ENCODE peak calls at places on chromosomes 3 and 15, in eight cellular contexts. One of them, this sample, is unnamed.

GRCh38 chr15:69225355-69226027 is 65.1 kb downstream of the GLCE start:
- DNase-seq in occipital lobe: no peak
- DNase-seq in activated CD4-positive, alpha-beta T cell treated with anti-CD3 and anti-CD28 coated beads, Interleukin-2, amount 10 ng/mL, durations not matched to agents 7 days and 5 days: no peak
- DNase-seq in GM10248: no peak
- DNase-seq in amniotic stem cell: peak; percentile 19
- DNase-seq in Kasumi-1: peak; percentile 1
- DNase-seq in T-helper 1 cell: no peak
- DNase-seq in stimulated activated CD4-positive, alpha-beta T cell treated with anti-CD3 and anti-CD28 coated beads, Interleukin-1b, Interleukin-23, amount 100 ng/mL, for 1 hour: no peak
- DNase-seq in this sample: peak; percentile 12

GRCh38 chr15:57873564-57874209 is 167.2 kb downstream of the POLR2M start:
- DNase-seq in occipital lobe: no peak
- DNase-seq in activated CD4-positive, alpha-beta T cell treated with anti-CD3 and anti-CD28 coated beads, Interleukin-2, amount 10 ng/mL, durations not matched to agents 7 days and 5 days: no peak
- DNase-seq in GM10248: no peak
- DNase-seq in amniotic stem cell: no peak
- DNase-seq in Kasumi-1: no peak
- DNase-seq in T-helper 1 cell: no peak
- DNase-seq in stimulated activated CD4-positive, alpha-beta T cell treated with anti-CD3 and anti-CD28 coated beads, Interleukin-1b, Interleukin-23, amount 100 ng/mL, for 1 hour: no peak
- DNase-seq in this sample: no peak

GRCh38 chr3:134239538-134239937 is 11.1 kb downstream of the RYK start:
- DNase-seq in occipital lobe: no peak
- DNase-seq in activated CD4-positive, alpha-beta T cell treated with anti-CD3 and anti-CD28 coated beads, Interleukin-2, amount 10 ng/mL, durations not matched to agents 7 days and 5 days: no peak
- DNase-seq in GM10248: no peak
- DNase-seq in amniotic stem cell: no peak
- DNase-seq in Kasumi-1: no peak
- DNase-seq in T-helper 1 cell: no peak
- DNase-seq in stimulated activated CD4-positive, alpha-beta T cell treated with anti-CD3 and anti-CD28 coated beads, Interleukin-1b, Interleukin-23, amount 100 ng/mL, for 1 hour: no peak
- DNase-seq in this sample: peak; percentile 36

GRCh38 chr15:42591238-42591936 is 16.0 kb downstream of the STARD9 start:
- DNase-seq in occipital lobe: no peak
- DNase-seq in activated CD4-positive, alpha-beta T cell treated with anti-CD3 and anti-CD28 coated beads, Interleukin-2, amount 10 ng/mL, durations not matched to agents 7 days and 5 days: no peak
- DNase-seq in GM10248: no peak
- DNase-seq in amniotic stem cell: no peak
- DNase-seq in Kasumi-1: peak; percentile 51
- DNase-seq in T-helper 1 cell: no peak
- DNase-seq in stimulated activated CD4-positive, alpha-beta T cell treated with anti-CD3 and anti-CD28 coated beads, Interleukin-1b, Interleukin-23, amount 100 ng/mL, for 1 hour: no peak
- DNase-seq in this sample: no peak

GRCh38 chr15:48856947-48857346 is 21.0 kb upstream of the EID1 start:
- DNase-seq in occipital lobe: no peak
- DNase-seq in activated CD4-positive, alpha-beta T cell treated with anti-CD3 and anti-CD28 coated beads, Interleukin-2, amount 10 ng/mL, durations not matched to agents 7 days and 5 days: no peak
- DNase-seq in GM10248: no peak
- DNase-seq in amniotic stem cell: no peak
- DNase-seq in Kasumi-1: no peak
- DNase-seq in T-helper 1 cell: no peak
- DNase-seq in stimulated activated CD4-positive, alpha-beta T cell treated with anti-CD3 and anti-CD28 coated beads, Interleukin-1b, Interleukin-23, amount 100 ng/mL, for 1 hour: no peak
- DNase-seq in this sample: no peak

GRCh38 chr3:108603689-108604088 is 14.2 kb downstream of the DZIP3 start:
- DNase-seq in occipital lobe: no peak
- DNase-seq in activated CD4-positive, alpha-beta T cell treated with anti-CD3 and anti-CD28 coated beads, Interleukin-2, amount 10 ng/mL, durations not matched to agents 7 days and 5 days: peak; percentile 60
- DNase-seq in GM10248: no peak
- DNase-seq in amniotic stem cell: no peak
- DNase-seq in Kasumi-1: peak; percentile 23
- DNase-seq in T-helper 1 cell: no peak
- DNase-seq in stimulated activated CD4-positive, alpha-beta T cell treated with anti-CD3 and anti-CD28 coated beads, Interleukin-1b, Interleukin-23, amount 100 ng/mL, for 1 hour: no peak
- DNase-seq in this sample: peak; percentile 14

GRCh38 chr3:106367496-106367895 is 498.7 kb upstream of the CBLB start:
- DNase-seq in occipital lobe: no peak
- DNase-seq in activated CD4-positive, alpha-beta T cell treated with anti-CD3 and anti-CD28 coated beads, Interleukin-2, amount 10 ng/mL, durations not matched to agents 7 days and 5 days: no peak
- DNase-seq in GM10248: no peak
- DNase-seq in amniotic stem cell: no peak
- DNase-seq in Kasumi-1: no peak
- DNase-seq in T-helper 1 cell: no peak
- DNase-seq in stimulated activated CD4-positive, alpha-beta T cell treated with anti-CD3 and anti-CD28 coated beads, Interleukin-1b, Interleukin-23, amount 100 ng/mL, for 1 hour: no peak
- DNase-seq in this sample: no peak

GRCh38 chr3:126512916-126513650 is 4.5 kb downstream of the UROC1 start:
- DNase-seq in occipital lobe: no peak
- DNase-seq in activated CD4-positive, alpha-beta T cell treated with anti-CD3 and anti-CD28 coated beads, Interleukin-2, amount 10 ng/mL, durations not matched to agents 7 days and 5 days: no peak
- DNase-seq in GM10248: no peak
- DNase-seq in amniotic stem cell: no peak
- DNase-seq in Kasumi-1: no peak
- DNase-seq in T-helper 1 cell: no peak
- DNase-seq in stimulated activated CD4-positive, alpha-beta T cell treated with anti-CD3 and anti-CD28 coated beads, Interleukin-1b, Interleukin-23, amount 100 ng/mL, for 1 hour: no peak
- DNase-seq in this sample: no peak

GRCh38 chr3:170180107-170180951 is 1.2 kb downstream of the PHC3 start:
- DNase-seq in occipital lobe: no peak
- DNase-seq in activated CD4-positive, alpha-beta T cell treated with anti-CD3 and anti-CD28 coated beads, Interleukin-2, amount 10 ng/mL, durations not matched to agents 7 days and 5 days: no peak
- DNase-seq in GM10248: peak; percentile 37
- DNase-seq in amniotic stem cell: no peak
- DNase-seq in Kasumi-1: peak; percentile 27
- DNase-seq in T-helper 1 cell: peak; percentile 4
- DNase-seq in stimulated activated CD4-positive, alpha-beta T cell treated with anti-CD3 and anti-CD28 coated beads, Interleukin-1b, Interleukin-23, amount 100 ng/mL, for 1 hour: no peak
- DNase-seq in this sample: peak; percentile 59

GRCh38 chr3:120558784-120559227 is 37.3 kb upstream of the NDUFB4 start:
- DNase-seq in occipital lobe: peak; percentile 76
- DNase-seq in activated CD4-positive, alpha-beta T cell treated with anti-CD3 and anti-CD28 coated beads, Interleukin-2, amount 10 ng/mL, durations not matched to agents 7 days and 5 days: peak; percentile 93
- DNase-seq in GM10248: peak; percentile 82
- DNase-seq in amniotic stem cell: peak; percentile 69
- DNase-seq in Kasumi-1: peak; percentile 87
- DNase-seq in T-helper 1 cell: peak; percentile 80
- DNase-seq in stimulated activated CD4-positive, alpha-beta T cell treated with anti-CD3 and anti-CD28 coated beads, Interleukin-1b, Interleukin-23, amount 100 ng/mL, for 1 hour: peak; percentile 65
- DNase-seq in this sample: peak; percentile 92

GRCh38 chr3:71117572-71118247 is 465.8 kb downstream of the FOXP1 start:
- DNase-seq in occipital lobe: no peak
- DNase-seq in activated CD4-positive, alpha-beta T cell treated with anti-CD3 and anti-CD28 coated beads, Interleukin-2, amount 10 ng/mL, durations not matched to agents 7 days and 5 days: no peak
- DNase-seq in GM10248: no peak
- DNase-seq in amniotic stem cell: no peak
- DNase-seq in Kasumi-1: peak; percentile 37
- DNase-seq in T-helper 1 cell: no peak
- DNase-seq in stimulated activated CD4-positive, alpha-beta T cell treated with anti-CD3 and anti-CD28 coated beads, Interleukin-1b, Interleukin-23, amount 100 ng/mL, for 1 hour: no peak
- DNase-seq in this sample: no peak

GRCh38 chr3:149621218-149622005 is 36.4 kb downstream of the WWTR1 start:
- DNase-seq in occipital lobe: no peak
- DNase-seq in activated CD4-positive, alpha-beta T cell treated with anti-CD3 and anti-CD28 coated beads, Interleukin-2, amount 10 ng/mL, durations not matched to agents 7 days and 5 days: peak; percentile 8
- DNase-seq in GM10248: no peak
- DNase-seq in amniotic stem cell: peak; percentile 63
- DNase-seq in Kasumi-1: peak; percentile 78
- DNase-seq in T-helper 1 cell: no peak
- DNase-seq in stimulated activated CD4-positive, alpha-beta T cell treated with anti-CD3 and anti-CD28 coated beads, Interleukin-1b, Interleukin-23, amount 100 ng/mL, for 1 hour: no peak
- DNase-seq in this sample: peak; percentile 66

GRCh38 chr3:57164217-57164605 is 942 bp downstream of the IL17RD start:
- DNase-seq in occipital lobe: no peak
- DNase-seq in activated CD4-positive, alpha-beta T cell treated with anti-CD3 and anti-CD28 coated beads, Interleukin-2, amount 10 ng/mL, durations not matched to agents 7 days and 5 days: peak; percentile 10
- DNase-seq in GM10248: no peak
- DNase-seq in amniotic stem cell: no peak
- DNase-seq in Kasumi-1: no peak
- DNase-seq in T-helper 1 cell: no peak
- DNase-seq in stimulated activated CD4-positive, alpha-beta T cell treated with anti-CD3 and anti-CD28 coated beads, Interleukin-1b, Interleukin-23, amount 100 ng/mL, for 1 hour: no peak
- DNase-seq in this sample: no peak

GRCh38 chr3:197298858-197299854 is 744 bp upstream of the DLG1 start:
- DNase-seq in occipital lobe: no peak
- DNase-seq in activated CD4-positive, alpha-beta T cell treated with anti-CD3 and anti-CD28 coated beads, Interleukin-2, amount 10 ng/mL, durations not matched to agents 7 days and 5 days: peak; percentile 30
- DNase-seq in GM10248: peak; percentile 56
- DNase-seq in amniotic stem cell: no peak
- DNase-seq in Kasumi-1: no peak
- DNase-seq in T-helper 1 cell: peak; percentile 12
- DNase-seq in stimulated activated CD4-positive, alpha-beta T cell treated with anti-CD3 and anti-CD28 coated beads, Interleukin-1b, Interleukin-23, amount 100 ng/mL, for 1 hour: no peak
- DNase-seq in this sample: peak; percentile 66

GRCh38 chr3:10173926-10174435 is 9.3 kb downstream of the IRAK2 start:
- DNase-seq in occipital lobe: peak; percentile 44
- DNase-seq in activated CD4-positive, alpha-beta T cell treated with anti-CD3 and anti-CD28 coated beads, Interleukin-2, amount 10 ng/mL, durations not matched to agents 7 days and 5 days: no peak
- DNase-seq in GM10248: peak; percentile 53
- DNase-seq in amniotic stem cell: peak; percentile 76
- DNase-seq in Kasumi-1: no peak
- DNase-seq in T-helper 1 cell: no peak
- DNase-seq in stimulated activated CD4-positive, alpha-beta T cell treated with anti-CD3 and anti-CD28 coated beads, Interleukin-1b, Interleukin-23, amount 100 ng/mL, for 1 hour: no peak
- DNase-seq in this sample: peak; percentile 36

GRCh38 chr3:111373861-111374260 is 168.1 kb upstream of the CD96 start:
- DNase-seq in occipital lobe: no peak
- DNase-seq in activated CD4-positive, alpha-beta T cell treated with anti-CD3 and anti-CD28 coated beads, Interleukin-2, amount 10 ng/mL, durations not matched to agents 7 days and 5 days: no peak
- DNase-seq in GM10248: no peak
- DNase-seq in amniotic stem cell: no peak
- DNase-seq in Kasumi-1: no peak
- DNase-seq in T-helper 1 cell: no peak
- DNase-seq in stimulated activated CD4-positive, alpha-beta T cell treated with anti-CD3 and anti-CD28 coated beads, Interleukin-1b, Interleukin-23, amount 100 ng/mL, for 1 hour: no peak
- DNase-seq in this sample: no peak

GRCh38 chr3:126508539-126508938 is 9.0 kb downstream of the UROC1 start:
- DNase-seq in occipital lobe: no peak
- DNase-seq in activated CD4-positive, alpha-beta T cell treated with anti-CD3 and anti-CD28 coated beads, Interleukin-2, amount 10 ng/mL, durations not matched to agents 7 days and 5 days: no peak
- DNase-seq in GM10248: no peak
- DNase-seq in amniotic stem cell: no peak
- DNase-seq in Kasumi-1: no peak
- DNase-seq in T-helper 1 cell: no peak
- DNase-seq in stimulated activated CD4-positive, alpha-beta T cell treated with anti-CD3 and anti-CD28 coated beads, Interleukin-1b, Interleukin-23, amount 100 ng/mL, for 1 hour: no peak
- DNase-seq in this sample: no peak

GRCh38 chr3:117139681-117140080 is 430.1 kb downstream of the TUSC7 start:
- DNase-seq in occipital lobe: no peak
- DNase-seq in activated CD4-positive, alpha-beta T cell treated with anti-CD3 and anti-CD28 coated beads, Interleukin-2, amount 10 ng/mL, durations not matched to agents 7 days and 5 days: no peak
- DNase-seq in GM10248: no peak
- DNase-seq in amniotic stem cell: no peak
- DNase-seq in Kasumi-1: no peak
- DNase-seq in T-helper 1 cell: no peak
- DNase-seq in stimulated activated CD4-positive, alpha-beta T cell treated with anti-CD3 and anti-CD28 coated beads, Interleukin-1b, Interleukin-23, amount 100 ng/mL, for 1 hour: no peak
- DNase-seq in this sample: no peak

GRCh38 chr3:128496019-128496601 is 3.1 kb upstream of the GATA2 start:
- DNase-seq in occipital lobe: no peak
- DNase-seq in activated CD4-positive, alpha-beta T cell treated with anti-CD3 and anti-CD28 coated beads, Interleukin-2, amount 10 ng/mL, durations not matched to agents 7 days and 5 days: no peak
- DNase-seq in GM10248: no peak
- DNase-seq in amniotic stem cell: no peak
- DNase-seq in Kasumi-1: no peak
- DNase-seq in T-helper 1 cell: no peak
- DNase-seq in stimulated activated CD4-positive, alpha-beta T cell treated with anti-CD3 and anti-CD28 coated beads, Interleukin-1b, Interleukin-23, amount 100 ng/mL, for 1 hour: no peak
- DNase-seq in this sample: no peak

GRCh38 chr15:77836116-77836798 is 203.5 kb upstream of the LINGO1 start:
- DNase-seq in occipital lobe: no peak
- DNase-seq in activated CD4-positive, alpha-beta T cell treated with anti-CD3 and anti-CD28 coated beads, Interleukin-2, amount 10 ng/mL, durations not matched to agents 7 days and 5 days: no peak
- DNase-seq in GM10248: peak; percentile 77
- DNase-seq in amniotic stem cell: no peak
- DNase-seq in Kasumi-1: no peak
- DNase-seq in T-helper 1 cell: no peak
- DNase-seq in stimulated activated CD4-positive, alpha-beta T cell treated with anti-CD3 and anti-CD28 coated beads, Interleukin-1b, Interleukin-23, amount 100 ng/mL, for 1 hour: no peak
- DNase-seq in this sample: peak; percentile 36

GRCh38 chr15:47398115-47398514 is 319.2 kb upstream of the SEMA6D start:
- DNase-seq in occipital lobe: no peak
- DNase-seq in activated CD4-positive, alpha-beta T cell treated with anti-CD3 and anti-CD28 coated beads, Interleukin-2, amount 10 ng/mL, durations not matched to agents 7 days and 5 days: no peak
- DNase-seq in GM10248: no peak
- DNase-seq in amniotic stem cell: no peak
- DNase-seq in Kasumi-1: no peak
- DNase-seq in T-helper 1 cell: no peak
- DNase-seq in stimulated activated CD4-positive, alpha-beta T cell treated with anti-CD3 and anti-CD28 coated beads, Interleukin-1b, Interleukin-23, amount 100 ng/mL, for 1 hour: no peak
- DNase-seq in this sample: no peak

GRCh38 chr3:113279686-113280085 is 68.3 kb downstream of the BOC start:
- DNase-seq in occipital lobe: no peak
- DNase-seq in activated CD4-positive, alpha-beta T cell treated with anti-CD3 and anti-CD28 coated beads, Interleukin-2, amount 10 ng/mL, durations not matched to agents 7 days and 5 days: no peak
- DNase-seq in GM10248: no peak
- DNase-seq in amniotic stem cell: no peak
- DNase-seq in Kasumi-1: no peak
- DNase-seq in T-helper 1 cell: no peak
- DNase-seq in stimulated activated CD4-positive, alpha-beta T cell treated with anti-CD3 and anti-CD28 coated beads, Interleukin-1b, Interleukin-23, amount 100 ng/mL, for 1 hour: no peak
- DNase-seq in this sample: no peak

GRCh38 chr15:66563126-66563525 is 2.7 kb downstream of the LCTL start:
- DNase-seq in occipital lobe: no peak
- DNase-seq in activated CD4-positive, alpha-beta T cell treated with anti-CD3 and anti-CD28 coated beads, Interleukin-2, amount 10 ng/mL, durations not matched to agents 7 days and 5 days: no peak
- DNase-seq in GM10248: no peak
- DNase-seq in amniotic stem cell: no peak
- DNase-seq in Kasumi-1: no peak
- DNase-seq in T-helper 1 cell: no peak
- DNase-seq in stimulated activated CD4-positive, alpha-beta T cell treated with anti-CD3 and anti-CD28 coated beads, Interleukin-1b, Interleukin-23, amount 100 ng/mL, for 1 hour: no peak
- DNase-seq in this sample: no peak

GRCh38 chr3:193344471-193344870 is 34.1 kb downstream of the ATP13A5 start:
- DNase-seq in occipital lobe: no peak
- DNase-seq in activated CD4-positive, alpha-beta T cell treated with anti-CD3 and anti-CD28 coated beads, Interleukin-2, amount 10 ng/mL, durations not matched to agents 7 days and 5 days: no peak
- DNase-seq in GM10248: no peak
- DNase-seq in amniotic stem cell: no peak
- DNase-seq in Kasumi-1: no peak
- DNase-seq in T-helper 1 cell: no peak
- DNase-seq in stimulated activated CD4-positive, alpha-beta T cell treated with anti-CD3 and anti-CD28 coated beads, Interleukin-1b, Interleukin-23, amount 100 ng/mL, for 1 hour: no peak
- DNase-seq in this sample: no peak

GRCh38 chr15:90956551-90957104 is 1.9 kb downstream of the RCCD1 start:
- DNase-seq in occipital lobe: peak; percentile 70
- DNase-seq in activated CD4-positive, alpha-beta T cell treated with anti-CD3 and anti-CD28 coated beads, Interleukin-2, amount 10 ng/mL, durations not matched to agents 7 days and 5 days: peak; percentile 73
- DNase-seq in GM10248: peak; percentile 84
- DNase-seq in amniotic stem cell: peak; percentile 9
- DNase-seq in Kasumi-1: no peak
- DNase-seq in T-helper 1 cell: peak; percentile 63
- DNase-seq in stimulated activated CD4-positive, alpha-beta T cell treated with anti-CD3 and anti-CD28 coated beads, Interleukin-1b, Interleukin-23, amount 100 ng/mL, for 1 hour: peak; percentile 22
- DNase-seq in this sample: peak; percentile 86

GRCh38 chr3:43155464-43156121 is 49.7 kb upstream of the POMGNT2 start:
- DNase-seq in occipital lobe: peak; percentile 68
- DNase-seq in activated CD4-positive, alpha-beta T cell treated with anti-CD3 and anti-CD28 coated beads, Interleukin-2, amount 10 ng/mL, durations not matched to agents 7 days and 5 days: no peak
- DNase-seq in GM10248: no peak
- DNase-seq in amniotic stem cell: peak; percentile 62
- DNase-seq in Kasumi-1: no peak
- DNase-seq in T-helper 1 cell: no peak
- DNase-seq in stimulated activated CD4-positive, alpha-beta T cell treated with anti-CD3 and anti-CD28 coated beads, Interleukin-1b, Interleukin-23, amount 100 ng/mL, for 1 hour: no peak
- DNase-seq in this sample: no peak

GRCh38 chr3:143977326-143978262 is 6.0 kb downstream of the DIPK2A start:
- DNase-seq in occipital lobe: no peak
- DNase-seq in activated CD4-positive, alpha-beta T cell treated with anti-CD3 and anti-CD28 coated beads, Interleukin-2, amount 10 ng/mL, durations not matched to agents 7 days and 5 days: no peak
- DNase-seq in GM10248: peak; percentile 28
- DNase-seq in amniotic stem cell: no peak
- DNase-seq in Kasumi-1: peak; percentile 68
- DNase-seq in T-helper 1 cell: no peak
- DNase-seq in stimulated activated CD4-positive, alpha-beta T cell treated with anti-CD3 and anti-CD28 coated beads, Interleukin-1b, Interleukin-23, amount 100 ng/mL, for 1 hour: no peak
- DNase-seq in this sample: peak; percentile 56